ENCODE peak calls at places on chromosomes 5 and 9, in nine cellular contexts. One of them, this sample, is unnamed.
A peak's percentile ranks its signal among the peaks of the same experiment; 100 is the strongest.

GRCh38 chr9:99680191-99680590 is 141.5 kb upstream of the NR4A3 start:
- DNase-seq in tibial nerve: no peak
- DNase-seq in mesenteric fat pad: no peak
- DNase-seq in SJSA1: no peak
- DNase-seq in left cardiac atrium: no peak
- DNase-seq in GDM1: no peak
- DNase-seq in naive thymus-derived CD8-positive, alpha-beta T cell: no peak
- DNase-seq in activated effector memory CD4-positive, alpha-beta T cell treated with anti-CD3 and anti-CD28 coated beads, Interleukin-2, amount 50 U/mL, for 16 hours: no peak
- DNase-seq in neuronal stem cell: no peak
- DNase-seq in this sample: no peak

GRCh38 chr5:99104538-99105132 is 175.8 kb upstream of the CHD1 start:
- DNase-seq in tibial nerve: no peak
- DNase-seq in mesenteric fat pad: no peak
- DNase-seq in SJSA1: no peak
- DNase-seq in left cardiac atrium: no peak
- DNase-seq in GDM1: no peak
- DNase-seq in naive thymus-derived CD8-positive, alpha-beta T cell: no peak
- DNase-seq in activated effector memory CD4-positive, alpha-beta T cell treated with anti-CD3 and anti-CD28 coated beads, Interleukin-2, amount 50 U/mL, for 16 hours: no peak
- DNase-seq in neuronal stem cell: peak; percentile 23
- DNase-seq in this sample: peak; percentile 19

GRCh38 chr5:138032028-138032571 is 779 bp downstream of the FAM13B start:
- DNase-seq in tibial nerve: peak; percentile 54
- DNase-seq in mesenteric fat pad: no peak
- DNase-seq in SJSA1: no peak
- DNase-seq in left cardiac atrium: peak; percentile 72
- DNase-seq in GDM1: peak; percentile 82
- DNase-seq in naive thymus-derived CD8-positive, alpha-beta T cell: peak; percentile 49
- DNase-seq in activated effector memory CD4-positive, alpha-beta T cell treated with anti-CD3 and anti-CD28 coated beads, Interleukin-2, amount 50 U/mL, for 16 hours: no peak
- DNase-seq in neuronal stem cell: no peak
- DNase-seq in this sample: no peak

GRCh38 chr9:70594546-70594945 is 180.1 kb upstream of the KLF9 start:
- DNase-seq in tibial nerve: no peak
- DNase-seq in mesenteric fat pad: no peak
- DNase-seq in SJSA1: no peak
- DNase-seq in left cardiac atrium: no peak
- DNase-seq in GDM1: no peak
- DNase-seq in naive thymus-derived CD8-positive, alpha-beta T cell: no peak
- DNase-seq in activated effector memory CD4-positive, alpha-beta T cell treated with anti-CD3 and anti-CD28 coated beads, Interleukin-2, amount 50 U/mL, for 16 hours: no peak
- DNase-seq in neuronal stem cell: no peak
- DNase-seq in this sample: no peak

GRCh38 chr9:111832428-111832827 is 37.7 kb upstream of the SHOC1 start:
- DNase-seq in tibial nerve: no peak
- DNase-seq in mesenteric fat pad: no peak
- DNase-seq in SJSA1: no peak
- DNase-seq in left cardiac atrium: no peak
- DNase-seq in GDM1: no peak
- DNase-seq in naive thymus-derived CD8-positive, alpha-beta T cell: no peak
- DNase-seq in activated effector memory CD4-positive, alpha-beta T cell treated with anti-CD3 and anti-CD28 coated beads, Interleukin-2, amount 50 U/mL, for 16 hours: no peak
- DNase-seq in neuronal stem cell: no peak
- DNase-seq in this sample: no peak

GRCh38 chr9:3794005-3794404 is 268.2 kb upstream of the RFX3 start:
- DNase-seq in tibial nerve: no peak
- DNase-seq in mesenteric fat pad: no peak
- DNase-seq in SJSA1: no peak
- DNase-seq in left cardiac atrium: no peak
- DNase-seq in GDM1: no peak
- DNase-seq in naive thymus-derived CD8-positive, alpha-beta T cell: no peak
- DNase-seq in activated effector memory CD4-positive, alpha-beta T cell treated with anti-CD3 and anti-CD28 coated beads, Interleukin-2, amount 50 U/mL, for 16 hours: no peak
- DNase-seq in neuronal stem cell: peak; percentile 80
- DNase-seq in this sample: no peak

GRCh38 chr5:52952483-52952882 is 36.7 kb upstream of the ITGA2 start:
- DNase-seq in tibial nerve: no peak
- DNase-seq in mesenteric fat pad: no peak
- DNase-seq in SJSA1: no peak
- DNase-seq in left cardiac atrium: no peak
- DNase-seq in GDM1: no peak
- DNase-seq in naive thymus-derived CD8-positive, alpha-beta T cell: no peak
- DNase-seq in activated effector memory CD4-positive, alpha-beta T cell treated with anti-CD3 and anti-CD28 coated beads, Interleukin-2, amount 50 U/mL, for 16 hours: no peak
- DNase-seq in neuronal stem cell: no peak
- DNase-seq in this sample: no peak

GRCh38 chr9:69637801-69638200 is 34.4 kb downstream of the APBA1 start:
- DNase-seq in tibial nerve: no peak
- DNase-seq in mesenteric fat pad: no peak
- DNase-seq in SJSA1: no peak
- DNase-seq in left cardiac atrium: no peak
- DNase-seq in GDM1: no peak
- DNase-seq in naive thymus-derived CD8-positive, alpha-beta T cell: no peak
- DNase-seq in activated effector memory CD4-positive, alpha-beta T cell treated with anti-CD3 and anti-CD28 coated beads, Interleukin-2, amount 50 U/mL, for 16 hours: no peak
- DNase-seq in neuronal stem cell: no peak
- DNase-seq in this sample: no peak

GRCh38 chr9:121975801-121976277 is 117.3 kb downstream of the TTLL11 start:
- DNase-seq in tibial nerve: no peak
- DNase-seq in mesenteric fat pad: no peak
- DNase-seq in SJSA1: no peak
- DNase-seq in left cardiac atrium: no peak
- DNase-seq in GDM1: no peak
- DNase-seq in naive thymus-derived CD8-positive, alpha-beta T cell: no peak
- DNase-seq in activated effector memory CD4-positive, alpha-beta T cell treated with anti-CD3 and anti-CD28 coated beads, Interleukin-2, amount 50 U/mL, for 16 hours: no peak
- DNase-seq in neuronal stem cell: no peak
- DNase-seq in this sample: no peak

GRCh38 chr5:122996102-122996501 is 40.4 kb downstream of the PPIC start:
- DNase-seq in tibial nerve: no peak
- DNase-seq in mesenteric fat pad: no peak
- DNase-seq in SJSA1: no peak
- DNase-seq in left cardiac atrium: no peak
- DNase-seq in GDM1: no peak
- DNase-seq in naive thymus-derived CD8-positive, alpha-beta T cell: no peak
- DNase-seq in activated effector memory CD4-positive, alpha-beta T cell treated with anti-CD3 and anti-CD28 coated beads, Interleukin-2, amount 50 U/mL, for 16 hours: no peak
- DNase-seq in neuronal stem cell: no peak
- DNase-seq in this sample: no peak

GRCh38 chr9:10571699-10572098 is 41.1 kb downstream of the PTPRD start:
- DNase-seq in tibial nerve: no peak
- DNase-seq in mesenteric fat pad: no peak
- DNase-seq in SJSA1: no peak
- DNase-seq in left cardiac atrium: no peak
- DNase-seq in GDM1: no peak
- DNase-seq in naive thymus-derived CD8-positive, alpha-beta T cell: no peak
- DNase-seq in activated effector memory CD4-positive, alpha-beta T cell treated with anti-CD3 and anti-CD28 coated beads, Interleukin-2, amount 50 U/mL, for 16 hours: no peak
- DNase-seq in neuronal stem cell: no peak
- DNase-seq in this sample: no peak

GRCh38 chr9:133031496-133031911 is 707 bp downstream of the GTF3C5 start:
- DNase-seq in tibial nerve: no peak
- DNase-seq in mesenteric fat pad: no peak
- DNase-seq in SJSA1: no peak
- DNase-seq in left cardiac atrium: no peak
- DNase-seq in GDM1: peak; percentile 50
- DNase-seq in naive thymus-derived CD8-positive, alpha-beta T cell: no peak
- DNase-seq in activated effector memory CD4-positive, alpha-beta T cell treated with anti-CD3 and anti-CD28 coated beads, Interleukin-2, amount 50 U/mL, for 16 hours: no peak
- DNase-seq in neuronal stem cell: no peak
- DNase-seq in this sample: no peak